ENCODE peak calls at places on chromosome 16, in nine cellular contexts. T is choroid plexus epithelial cell; S is GM20000; K is ascending aorta; Y is lower lobe of right lung; U is mucosa of descending colon; B is mesothelial cell of epicardium; J is left lung; H is CD4-positive, alpha-beta T cell. F is an unnamed sample.

GRCh38 chr16:12664334-12664733 is 139.4 kb downstream of the CPPED1 start:
- DNase-seq in U (no peak), H (no peak), Y (no peak), B (no peak), T (no peak), S (no peak), J (no peak), K (no peak), F (no peak)

GRCh38 chr16:56776562-56776961 is 46.6 kb downstream of the NUP93 start:
- DNase-seq in U (no peak), S (no peak), J (no peak), K (no peak), T (peak), H (no peak), Y (no peak), B (no peak), F (no peak)

GRCh38 chr16:23629516-23629915 is 11.6 kb downstream of the PALB2 start:
- DNase-seq in B (no peak), K (no peak), S (no peak), T (no peak), J (no peak), U (no peak), Y (no peak), H (no peak), F (no peak)

GRCh38 chr16:73713301-73713700 is 583.3 kb upstream of the PSMD7 start:
- DNase-seq in U (no peak), K (no peak), T (no peak), J (no peak), Y (no peak), B (no peak), S (no peak), H (no peak), F (no peak)

GRCh38 chr16:546909-547770 is 13.1 kb upstream of the PRR35 start:
- DNase-seq in J (peak), Y (peak), B (peak), U (peak), H (peak), K (no peak), S (peak), T (no peak), F (no peak)

GRCh38 chr16:26178298-26178697 is 486.5 kb downstream of the HS3ST4 start:
- DNase-seq in Y (no peak), T (no peak), K (no peak), B (no peak), J (no peak), H (no peak), U (no peak), S (no peak), F (no peak)

GRCh38 chr16:81574168-81574567 is 129.6 kb downstream of the CMIP start:
- DNase-seq in K (no peak), T (no peak), B (no peak), S (no peak), Y (no peak), J (no peak), H (no peak), U (no peak), F (no peak)

GRCh38 chr16:9612267-9612666 is 520.8 kb downstream of the HAPSTR1 start:
- DNase-seq in J (no peak), K (no peak), B (no peak), Y (no peak), T (peak), H (no peak), U (no peak), S (no peak), F (no peak)

GRCh38 chr16:57519796-57520360 is 16.5 kb downstream of the CCDC102A start:
- DNase-seq in S (peak), U (peak), J (peak), H (peak), Y (peak), T (peak), B (peak), K (peak), F (peak)

GRCh38 chr16:50532576-50532975 is 15.6 kb upstream of the NKD1 start:
- DNase-seq in T (no peak), J (no peak), H (no peak), B (no peak), K (peak), U (no peak), Y (no peak), S (no peak), F (peak)

GRCh38 chr16:68064791-68065365 is 20.3 kb upstream of the NFATC3 start:
- DNase-seq in Y (peak), H (peak), B (no peak), T (peak), U (peak), K (peak), J (peak), S (peak), F (no peak)

GRCh38 chr16:67277999-67278772 is 1.1 kb upstream of the PLEKHG4 start:
- DNase-seq in H (no peak), U (peak), Y (no peak), T (peak), B (no peak), S (no peak), K (peak), J (no peak), F (no peak)

GRCh38 chr16:11329080-11329491 is 16.2 kb upstream of the RMI2 start:
- DNase-seq in T (peak), K (no peak), S (peak), J (no peak), U (no peak), Y (no peak), H (no peak), B (no peak), F (no peak)

GRCh38 chr16:64253114-64253513 is 868.7 kb downstream of the CDH11 start:
- DNase-seq in S (no peak), Y (no peak), K (no peak), H (no peak), J (no peak), T (no peak), B (no peak), U (no peak), F (no peak)

GRCh38 chr16:59179446-59180082 is 445.4 kb upstream of the GOT2 start:
- DNase-seq in K (no peak), B (no peak), J (no peak), S (no peak), T (peak), H (no peak), U (no peak), Y (no peak), F (no peak)

GRCh38 chr16:24499193-24499814 is 40.1 kb upstream of the RBBP6 start:
- DNase-seq in Y (no peak), B (no peak), T (peak), S (peak), J (no peak), U (no peak), H (no peak), K (no peak), F (no peak)

DNA sequence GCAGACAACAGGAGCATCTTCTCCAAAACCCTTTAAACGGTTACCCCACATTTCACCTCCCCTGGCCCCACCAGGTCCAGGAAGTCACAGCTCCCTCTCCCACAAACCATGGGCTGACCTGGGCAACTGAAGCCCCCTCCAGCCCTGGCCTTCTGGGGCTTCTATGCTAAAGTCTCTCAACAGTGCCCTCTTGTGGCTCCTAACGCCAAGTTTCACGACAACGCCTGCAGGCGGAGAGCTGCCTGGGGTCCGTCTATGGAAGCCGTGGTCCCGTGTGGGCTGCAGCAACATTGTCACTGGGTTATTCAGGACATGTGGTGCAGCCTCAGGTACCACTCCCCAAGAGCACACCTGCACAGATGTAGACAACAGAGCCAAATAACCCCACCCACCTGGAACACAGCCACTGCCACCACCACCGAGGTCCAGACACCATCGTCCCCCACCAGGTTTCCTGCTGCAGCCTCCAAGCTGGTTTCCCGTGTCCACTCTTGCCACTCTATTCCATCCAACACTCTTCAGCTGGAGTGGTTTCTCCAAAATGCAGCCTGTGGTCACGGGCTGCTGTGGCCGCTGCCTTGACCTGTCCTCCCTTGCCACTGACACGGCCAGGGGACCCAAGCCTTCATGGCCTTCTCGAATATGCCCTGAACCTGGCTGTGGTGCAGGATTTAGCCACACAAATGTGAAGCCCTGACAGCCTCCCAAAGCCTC is 19.1 kb downstream of the C16orf95 start:
- DNase-seq in H (peak), B (no peak), U (no peak), Y (no peak), T (peak), K (no peak), S (peak), J (no peak), F (peak)
- TF ChIP-seq CTCF in H (peak), B (peak), U (peak), Y (peak), T (peak), K (peak), S (peak), J (peak), F (peak)

GRCh38 chr16:53931946-53932345 is 228.0 kb downstream of the FTO start:
- DNase-seq in Y (no peak), U (no peak), J (no peak), T (no peak), S (no peak), H (no peak), B (no peak), K (no peak), F (no peak)
- TF ChIP-seq CTCF in Y (no peak), U (no peak), J (no peak), T (no peak), S (no peak), H (no peak), B (no peak), K (no peak), F (no peak)

GRCh38 chr16:4306439-4307214 is 9.2 kb upstream of the GLIS2 start:
- DNase-seq in S (peak), T (no peak), B (no peak), J (no peak), U (no peak), Y (no peak), H (peak), K (no peak), F (no peak)
- TF ChIP-seq CTCF in S (no peak), T (no peak), B (no peak), J (no peak), U (no peak), Y (no peak), H (no peak), K (no peak), F (no peak)

GRCh38 chr16:2429037-2429770 is at the start of gene CCNF:
- DNase-seq in Y (peak), B (peak), H (peak), K (peak), T (peak), J (peak), U (peak), S (peak), F (peak)

GRCh38 chr16:2432286-2432685 is 3.0 kb downstream of the CCNF start:
- DNase-seq in B (no peak), Y (no peak), T (no peak), H (no peak), S (no peak), K (no peak), J (no peak), U (no peak), F (no peak)

GRCh38 chr16:2428051-2428786 is 1.0 kb upstream of the CCNF start:
- DNase-seq in H (no peak), S (peak), J (peak), Y (no peak), K (no peak), T (peak), B (no peak), U (peak), F (no peak)

GRCh38 chr16:2428787-2429036 is 535 bp upstream of the CCNF start:
- DNase-seq in K (no peak), Y (no peak), H (no peak), T (no peak), J (no peak), S (no peak), U (no peak), B (no peak), F (no peak)

GRCh38 chr16:2429771-2430663 is 770 bp downstream of the CCNF start:
- DNase-seq in S (peak), J (no peak), H (no peak), Y (no peak), B (no peak), T (peak), U (no peak), K (no peak), F (no peak)
- TF ChIP-seq CTCF in S (no peak), J (no peak), H (no peak), Y (no peak), B (no peak), T (peak), U (no peak), K (no peak), F (peak)

DNA sequence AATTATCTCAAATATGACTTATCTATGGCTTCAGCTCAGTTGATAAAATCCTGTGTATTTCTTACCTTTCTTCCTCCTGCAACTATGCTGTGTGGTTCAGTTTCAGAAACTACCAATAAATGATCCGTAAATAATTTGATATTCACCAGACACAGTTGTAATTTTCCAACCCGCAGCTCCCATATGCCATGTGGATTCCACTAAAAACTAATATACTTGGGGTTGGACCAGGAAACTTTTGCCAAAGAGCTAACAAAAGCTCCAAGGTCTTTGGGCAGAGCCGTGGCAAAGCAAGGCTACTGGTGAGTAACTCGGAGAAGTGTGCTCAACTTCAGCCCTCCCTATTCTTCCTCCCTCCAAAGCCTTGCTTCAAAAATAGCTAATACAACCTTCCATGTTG is 2.3 kb upstream of the CHST6 start:
- DNase-seq in H (no peak), B (no peak), K (no peak), Y (no peak), S (no peak), T (no peak), U (no peak), J (no peak), F (no peak)
- TF ChIP-seq CTCF in H (no peak), B (no peak), K (no peak), Y (no peak), S (no peak), T (no peak), U (no peak), J (no peak), F (no peak)

GRCh38 chr16:70254095-70254964 is 2.6 kb upstream of the EXOSC6 start:
- DNase-seq in B (no peak), H (no peak), J (no peak), T (peak), K (no peak), S (no peak), U (no peak), Y (no peak), F (peak)

GRCh38 chr16:70250748-70251650 is 741 bp downstream of the EXOSC6 start:
- DNase-seq in T (peak), J (no peak), Y (peak), K (no peak), H (peak), U (peak), S (peak), B (no peak), F (no peak)

GRCh38 chr16:70253291-70254094 is 1.8 kb upstream of the EXOSC6 start:
- DNase-seq in J (no peak), Y (no peak), B (no peak), H (peak), U (no peak), S (peak), T (peak), K (no peak), F (peak)

GRCh38 chr16:70251651-70252354 is at the start of gene EXOSC6:
- DNase-seq in K (peak), Y (peak), J (peak), T (peak), S (peak), H (peak), B (peak), U (peak), F (peak)

GRCh38 chr16:70252355-70252988 is 732 bp upstream of the EXOSC6 start:
- DNase-seq in S (no peak), Y (no peak), J (no peak), K (no peak), B (no peak), H (no peak), U (no peak), T (peak), F (peak)
- TF ChIP-seq CTCF in S (peak), Y (peak), J (no peak), K (no peak), B (peak), H (no peak), U (no peak), T (peak), F (peak)

DNA sequence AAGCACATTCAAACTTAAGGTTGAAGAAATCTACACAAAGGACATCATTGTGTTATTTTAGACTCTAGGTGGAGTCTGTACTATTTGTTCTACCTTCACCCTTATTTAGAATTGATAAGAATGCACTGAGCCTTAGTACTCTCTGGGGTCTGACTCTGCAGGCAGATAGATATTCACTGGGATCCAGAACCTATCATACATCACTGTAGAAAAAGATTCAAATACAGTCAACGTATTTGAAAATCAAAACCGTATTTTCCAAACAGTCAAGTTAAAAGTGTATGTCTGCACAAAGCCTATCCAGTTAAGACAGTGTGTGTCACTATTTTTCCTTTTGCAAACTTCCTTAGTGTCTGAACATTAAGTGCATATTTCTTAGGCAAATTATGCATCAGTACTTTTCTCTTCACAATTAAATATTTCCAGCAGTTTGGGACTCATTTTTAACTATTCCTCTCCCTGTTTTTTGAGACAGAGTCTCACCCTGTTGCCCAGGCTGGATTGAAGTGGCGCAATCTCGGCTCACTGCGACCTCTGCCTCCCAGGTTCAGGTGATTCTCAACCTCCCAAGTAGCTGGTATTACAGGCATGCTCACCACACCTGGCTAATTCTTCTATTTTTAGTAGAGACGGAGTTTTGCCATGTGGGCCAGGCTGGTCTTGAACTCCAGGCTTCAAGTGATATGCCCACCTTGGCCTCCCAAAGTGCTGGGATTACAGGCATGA is 22.3 kb downstream of the MOSMO start:
- DNase-seq in U (no peak), H (no peak), J (no peak), Y (no peak), B (no peak), S (no peak), T (no peak), K (no peak), F (no peak)
- TF ChIP-seq CTCF in U (no peak), H (no peak), J (no peak), Y (no peak), B (no peak), S (no peak), T (no peak), K (no peak), F (no peak)

GRCh38 chr16:84091460-84091859 is 25.3 kb downstream of the MBTPS1 start:
- DNase-seq in J (no peak), S (no peak), H (no peak), T (no peak), U (no peak), B (no peak), Y (no peak), K (no peak), F (no peak)

GRCh38 chr16:84088695-84089395 is 27.9 kb downstream of the MBTPS1 start:
- DNase-seq in H (peak), Y (no peak), U (peak), J (no peak), B (no peak), T (no peak), K (no peak), S (peak), F (peak)

GRCh38 chr16:84087461-84088151 is 29.1 kb downstream of the MBTPS1 start:
- DNase-seq in B (no peak), Y (no peak), H (no peak), T (no peak), K (no peak), U (no peak), J (no peak), S (no peak), F (no peak)

GRCh38 chr16:84093120-84093878 is 23.4 kb downstream of the MBTPS1 start:
- DNase-seq in S (no peak), U (no peak), J (no peak), B (no peak), Y (no peak), T (no peak), H (no peak), K (no peak), F (peak)

GRCh38 chr16:84090212-84090611 is 26.5 kb downstream of the MBTPS1 start:
- DNase-seq in T (no peak), S (no peak), H (no peak), U (no peak), K (no peak), B (no peak), Y (no peak), J (no peak), F (peak)
- TF ChIP-seq CTCF in T (no peak), S (no peak), H (no peak), U (no peak), K (no peak), B (no peak), Y (no peak), J (no peak), F (no peak)

GRCh38 chr16:86018487-86018886 is 119.5 kb downstream of the IRF8 start:
- DNase-seq in S (peak), J (peak), T (peak), B (no peak), K (peak), H (no peak), U (peak), Y (peak), F (no peak)

GRCh38 chr16:86022381-86022960 is 123.5 kb downstream of the IRF8 start:
- DNase-seq in J (peak), T (no peak), H (no peak), K (no peak), B (no peak), Y (no peak), S (no peak), U (no peak), F (no peak)

GRCh38 chr16:86020971-86021370 is 122.0 kb downstream of the IRF8 start:
- DNase-seq in Y (no peak), K (no peak), T (no peak), B (no peak), H (no peak), U (no peak), J (peak), S (no peak), F (no peak)

GRCh38 chr16:86016201-86016965 is 117.4 kb downstream of the IRF8 start:
- DNase-seq in U (no peak), B (no peak), J (peak), Y (no peak), T (peak), S (peak), H (peak), K (no peak), F (no peak)

DNA sequence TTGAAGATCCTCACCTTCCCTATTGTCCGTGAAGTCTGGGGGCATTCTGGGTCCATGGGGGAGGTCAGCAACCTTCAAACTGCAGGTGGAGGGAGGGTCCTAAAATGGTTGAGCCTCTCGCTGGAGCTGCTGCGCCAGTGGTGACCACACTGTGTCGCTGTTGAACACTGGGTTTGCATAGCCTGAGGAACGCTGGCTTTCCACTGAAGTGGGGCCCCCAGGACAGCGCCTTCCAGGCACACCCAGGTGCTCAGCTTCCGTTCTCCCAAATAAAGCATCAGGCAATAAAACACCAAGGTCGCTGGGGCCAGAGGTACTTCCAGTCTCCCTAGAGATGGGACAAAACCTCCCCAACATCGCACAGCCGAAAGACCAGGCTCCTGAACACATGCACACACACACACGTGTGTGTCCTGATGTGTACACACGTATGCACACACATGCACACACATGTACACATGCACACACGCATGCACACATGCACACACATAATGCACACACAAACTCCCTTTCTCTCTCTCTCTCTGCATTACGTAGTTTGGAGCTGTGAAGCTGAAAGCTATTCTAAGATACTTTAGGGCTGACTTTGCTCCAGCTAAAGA is 120.6 kb downstream of the IRF8 start:
- DNase-seq in J (peak), S (no peak), K (no peak), H (no peak), U (no peak), B (no peak), T (no peak), Y (no peak), F (no peak)
- TF ChIP-seq CTCF in J (no peak), S (no peak), K (no peak), H (no peak), U (no peak), B (no peak), T (peak), Y (peak), F (no peak)

GRCh38 chr16:1723450-1724147 is 17.6 kb downstream of the MAPK8IP3 start:
- DNase-seq in B (no peak), T (peak), U (no peak), J (no peak), H (peak), Y (no peak), K (no peak), S (peak), F (no peak)
- TF ChIP-seq CTCF in B (peak), T (peak), U (peak), J (peak), H (peak), Y (peak), K (peak), S (peak), F (peak)